ENCODE peak calls at places on chromosomes 12 and 14, in six cellular contexts. N is progenitor cell of endocrine pancreas, Q is memory B cell, D is hippocampal formation, I is cardiac fibroblast, X is HEK293T. B is an unnamed sample.

GRCh38 chr12:123013185-123014095 is 33.0 kb downstream of the ARL6IP4 start:
- DNase-seq in N (no peak), Q (no peak), D (no peak), I (no peak), X (no peak), B (no peak)

GRCh38 chr12:87305481-87305880 is 723.7 kb downstream of the C12orf50 start:
- DNase-seq in N (no peak), Q (no peak), D (no peak), I (no peak), X (no peak), B (no peak)

GRCh38 chr12:27622436-27623185 is 73.6 kb upstream of the REP15 start:
- DNase-seq in N (no peak), Q (no peak), D (no peak), I (peak; percentile 44), X (no peak), B (no peak)

GRCh38 chr12:95200128-95200973 is 16.9 kb downstream of the FGD6 start:
- DNase-seq in N (no peak), Q (no peak), D (no peak), I (peak; percentile 37), X (no peak), B (no peak)

GRCh38 chr12:11174022-11174421 is 3.0 kb downstream of the SMIM10L1 start:
- DNase-seq in N (no peak), Q (no peak), D (no peak), I (peak; percentile 27), X (no peak), B (peak; percentile 51)

GRCh38 chr12:6336079-6336858 is 5.6 kb downstream of the TNFRSF1A start:
- DNase-seq in N (peak; percentile 73), Q (no peak), D (peak; percentile 76), I (peak; percentile 100), X (peak; percentile 90), B (peak; percentile 87)

GRCh38 chr12:67958187-67958586 is 31.1 kb upstream of the IFNG-AS1 start:
- DNase-seq in N (no peak), Q (no peak), D (no peak), I (peak; percentile 6), X (no peak), B (no peak)

GRCh38 chr12:123966596-123966995 is 6.0 kb downstream of the CCDC92 start:
- DNase-seq in N (no peak), Q (no peak), D (no peak), I (peak; percentile 65), X (no peak), B (no peak)

GRCh38 chr12:75908961-75909699 is 122.4 kb downstream of the PHLDA1 start:
- DNase-seq in N (no peak), Q (no peak), D (no peak), I (peak; percentile 85), X (no peak), B (peak; percentile 59)

GRCh38 chr12:126784328-126784921 is 1482.5 kb upstream of the TMEM132C start:
- DNase-seq in N (peak; percentile 41), Q (peak; percentile 14), D (peak; percentile 8), I (peak; percentile 62), X (peak; percentile 22), B (peak; percentile 37)

GRCh38 chr14:68384335-68384734 is 408.5 kb downstream of the ZFP36L1 start:
- DNase-seq in N (no peak), Q (no peak), D (peak; percentile 32), I (no peak), X (no peak), B (no peak)

GRCh38 chr12:49187184-49187583 is 1.7 kb downstream of the TUBA1A start:
- DNase-seq in N (no peak), Q (no peak), D (peak; percentile 88), I (peak; percentile 62), X (no peak), B (peak; percentile 46)

GRCh38 chr14:31241450-31242114 is 34.0 kb upstream of the HECTD1 start:
- DNase-seq in N (no peak), Q (no peak), D (no peak), I (no peak), X (no peak), B (no peak)

GRCh38 chr12:76643438-76643837 is 83.9 kb upstream of the OSBPL8 start:
- DNase-seq in N (no peak), Q (no peak), D (no peak), I (no peak), X (no peak), B (no peak)

GRCh38 chr14:37376944-37377609 is 179.3 kb downstream of the MIPOL1 start:
- DNase-seq in N (no peak), Q (no peak), D (no peak), I (no peak), X (no peak), B (no peak)

GRCh38 chr12:55847603-55848329 is 5.0 kb upstream of the MMP19 start:
- DNase-seq in N (no peak), Q (no peak), D (peak; percentile 18), I (peak; percentile 100), X (peak; percentile 25), B (no peak)

GRCh38 chr12:98883231-98883630 is 238.1 kb downstream of the APAF1 start:
- DNase-seq in N (no peak), Q (no peak), D (peak; percentile 68), I (no peak), X (no peak), B (no peak)

GRCh38 chr14:54881761-54882401 is 20.7 kb downstream of the GCH1 start:
- DNase-seq in N (no peak), Q (no peak), D (no peak), I (peak; percentile 59), X (no peak), B (no peak)

GRCh38 chr12:49296034-49296835 is 1.3 kb downstream of the PRPH start:
- DNase-seq in N (peak; percentile 57), Q (peak; percentile 68), D (no peak), I (no peak), X (peak; percentile 88), B (peak; percentile 50)

GRCh38 chr12:18217981-18218380 is 43.3 kb upstream of the PIK3C2G start:
- DNase-seq in N (no peak), Q (no peak), D (no peak), I (peak; percentile 9), X (no peak), B (no peak)

GRCh38 chr12:5723711-5724252 is 221.3 kb downstream of the ANO2 start:
- DNase-seq in N (no peak), Q (no peak), D (no peak), I (no peak), X (no peak), B (no peak)

GRCh38 chr14:61889914-61890351 is 127.7 kb downstream of the SNAPC1 start:
- DNase-seq in N (no peak), Q (peak; percentile 30), D (no peak), I (no peak), X (no peak), B (no peak)

GRCh38 chr14:62711351-62712023 is 333.8 kb downstream of the KCNH5 start:
- DNase-seq in N (no peak), Q (no peak), D (no peak), I (no peak), X (peak; percentile 14), B (peak; percentile 26)

GRCh38 chr14:92586966-92587365 is 73.4 kb downstream of the RIN3 start:
- DNase-seq in N (no peak), Q (no peak), D (no peak), I (no peak), X (no peak), B (no peak)

GRCh38 chr12:105107497-105108371 is at the start of gene WASHC4:
- DNase-seq in N (peak; percentile 85), Q (peak; percentile 91), D (peak; percentile 94), I (peak; percentile 90), X (peak; percentile 96), B (peak; percentile 88)

GRCh38 chr12:46388427-46388992 is 15.9 kb upstream of the SLC38A2 start:
- DNase-seq in N (no peak), Q (no peak), D (no peak), I (peak; percentile 50), X (no peak), B (no peak)

GRCh38 chr12:102811125-102811737 is 105.8 kb downstream of the PAH start:
- DNase-seq in N (peak; percentile 31), Q (no peak), D (no peak), I (peak; percentile 7), X (peak; percentile 45), B (no peak)

GRCh38 chr14:99137913-99138571 is 134.0 kb downstream of the BCL11B start:
- DNase-seq in N (no peak), Q (no peak), D (no peak), I (no peak), X (peak; percentile 37), B (no peak)

GRCh38 chr12:106288510-106289195 is 13.9 kb upstream of the TCP11L2 start:
- DNase-seq in N (no peak), Q (no peak), D (no peak), I (peak; percentile 96), X (no peak), B (peak; percentile 9)

B was measured in DMS153.